ENCODE peak calls at places on chromosomes 11 and 22, in seven cellular contexts. G, T, H, J, U, Z and Q are unnamed samples.
A peak's percentile ranks its signal among the peaks of the same experiment; 100 is the strongest.

GRCh38 chr22:33823552-33823951 is 96.7 kb downstream of the LARGE1 start:
- DNase-seq in G (no peak), T (no peak), H (peak; percentile 45), J (no peak), U (no peak), Z (no peak), Q (peak; percentile 56)

GRCh38 chr11:90639687-90640086 is 416.8 kb upstream of the CHORDC1 start:
- DNase-seq in G (no peak), T (no peak), H (no peak), J (no peak), U (no peak), Z (no peak), Q (no peak)

GRCh38 chr11:62612366-62613274 is at the start of the genes EML3 and ROM1:
- DNase-seq in G (peak; percentile 85), T (peak; percentile 90), H (peak; percentile 63), J (peak; percentile 96), U (peak; percentile 85), Z (peak; percentile 92), Q (peak; percentile 80)

GRCh38 chr11:67250059-67251043 is 15.9 kb upstream of the GRK2 start:
- DNase-seq in G (no peak), T (no peak), H (no peak), J (no peak), U (no peak), Z (no peak), Q (no peak)

GRCh38 chr11:94664336-94664735 is 97.2 kb downstream of the PIWIL4 start:
- DNase-seq in G (no peak), T (no peak), H (no peak), J (no peak), U (no peak), Z (no peak), Q (peak; percentile 35)

GRCh38 chr22:23109441-23109978 is 32.3 kb downstream of the RSPH14 start:
- DNase-seq in G (no peak), T (no peak), H (no peak), J (no peak), U (no peak), Z (no peak), Q (no peak)

GRCh38 chr22:40176921-40177737 is 596 bp upstream of the TNRC6B start:
- DNase-seq in G (no peak), T (peak; percentile 57), H (peak; percentile 71), J (no peak), U (peak; percentile 55), Z (no peak), Q (peak; percentile 63)

GRCh38 chr22:40638261-40638660 is 1.7 kb upstream of the MRTFA start:
- DNase-seq in G (no peak), T (no peak), H (no peak), J (peak; percentile 67), U (no peak), Z (no peak), Q (no peak)

GRCh38 chr11:122642472-122642922 is 13.0 kb upstream of the UBASH3B start:
- DNase-seq in G (no peak), T (no peak), H (peak; percentile 95), J (no peak), U (no peak), Z (no peak), Q (no peak)

GRCh38 chr11:19316434-19316833 is 75.7 kb upstream of the E2F8 start:
- DNase-seq in G (no peak), T (no peak), H (no peak), J (peak; percentile 68), U (no peak), Z (no peak), Q (no peak)

GRCh38 chr11:115455606-115456005 is 48.6 kb downstream of the CADM1 start:
- DNase-seq in G (no peak), T (no peak), H (no peak), J (no peak), U (no peak), Z (no peak), Q (no peak)

GRCh38 chr11:85717360-85717927 is 31.4 kb upstream of the CCDC89 start:
- DNase-seq in G (no peak), T (no peak), H (no peak), J (no peak), U (no peak), Z (no peak), Q (no peak)

GRCh38 chr11:85723088-85723487 is 37.1 kb upstream of the CCDC89 start:
- DNase-seq in G (no peak), T (no peak), H (no peak), J (no peak), U (no peak), Z (no peak), Q (no peak)

GRCh38 chr11:85718126-85718943 is 32.3 kb upstream of the CCDC89 start:
- DNase-seq in G (no peak), T (no peak), H (peak; percentile 28), J (no peak), U (no peak), Z (no peak), Q (no peak)

GRCh38 chr11:85721191-85721590 is 35.2 kb upstream of the CCDC89 start:
- DNase-seq in G (no peak), T (no peak), H (no peak), J (no peak), U (no peak), Z (no peak), Q (no peak)

DNA sequence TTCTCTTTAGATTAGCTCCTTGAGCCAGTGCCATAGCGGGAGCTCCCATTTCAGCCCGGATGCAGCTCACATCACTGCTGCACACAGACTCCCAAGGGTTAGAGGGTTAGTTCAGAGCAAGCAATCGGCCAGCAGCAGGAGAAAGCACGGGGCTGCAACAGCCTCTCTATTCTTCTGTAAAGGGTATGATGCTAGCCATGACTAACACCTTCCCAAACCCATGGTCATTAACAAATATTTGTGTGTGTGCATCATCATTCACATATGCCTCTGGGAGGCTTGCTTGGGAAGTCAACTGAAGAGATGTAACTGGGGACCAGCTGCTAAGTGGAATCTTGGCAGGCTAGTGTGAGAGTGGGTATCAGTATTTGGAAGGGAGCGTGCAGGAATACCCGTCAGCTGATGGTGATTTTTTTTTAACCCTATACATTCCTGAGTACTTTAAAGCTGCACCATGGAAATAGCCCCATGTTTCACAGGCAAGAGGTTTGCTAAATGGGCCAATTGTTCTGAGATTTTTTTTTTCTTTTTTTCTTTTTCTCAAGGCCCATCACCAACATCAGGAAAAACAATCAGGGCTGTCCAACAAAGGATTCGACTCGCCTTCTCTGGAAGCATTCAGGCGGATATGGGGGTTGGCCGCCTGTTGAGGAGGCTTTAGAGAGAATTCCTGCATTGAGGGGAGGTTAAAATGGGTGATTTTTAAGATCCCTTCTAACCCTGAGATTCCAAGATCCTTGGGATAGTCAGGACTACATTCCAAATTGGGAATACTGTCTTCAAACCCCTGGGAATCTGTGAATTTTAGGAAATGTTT is 33.2 kb upstream of the CCDC89 start:
- DNase-seq in G (no peak), T (peak; percentile 21), H (peak; percentile 100), J (peak; percentile 66), U (no peak), Z (no peak), Q (peak; percentile 36)
- H3K4me3 ChIP-seq in G (peak overlapping the region; percentile 53), T (no peak overlapping the region), H (peak overlapping the region; percentile 52), J (peak overlapping the region; percentile 12), U (no peak overlapping the region), Z (peak overlapping the region; percentile 29), Q (peak overlapping the region; percentile 21)

GRCh38 chr22:31730344-31730711 is 19.6 kb downstream of the PRR14L start:
- DNase-seq in G (no peak), T (no peak), H (no peak), J (no peak), U (no peak), Z (no peak), Q (no peak)
- H3K27ac ChIP-seq in G (no peak overlapping the region), T (no peak overlapping the region), H (no peak overlapping the region), J (no peak overlapping the region), U (no peak overlapping the region), Z (no peak overlapping the region), Q (peak overlapping the region; percentile 53)

GRCh38 chr11:118180300-118180703 is 3.9 kb upstream of the SCN2B start:
- DNase-seq in G (no peak), T (no peak), H (no peak), J (peak; percentile 84), U (no peak), Z (no peak), Q (peak; percentile 18)
- H3K4me3 ChIP-seq in G (no peak overlapping the region), T (no peak overlapping the region), H (no peak overlapping the region), J (peak overlapping the region; percentile 29), U (no peak overlapping the region), Z (peak overlapping the region; percentile 27), Q (peak overlapping the region; percentile 35)

GRCh38 chr11:96072592-96072991 is 148.7 kb upstream of the MTMR2 start:
- DNase-seq in G (no peak), T (no peak), H (no peak), J (no peak), U (no peak), Z (no peak), Q (no peak)

GRCh38 chr11:96074551-96075309 is 150.8 kb upstream of the MTMR2 start:
- DNase-seq in G (no peak), T (no peak), H (no peak), J (no peak), U (no peak), Z (no peak), Q (no peak)

GRCh38 chr11:96079691-96080090 is 155.8 kb upstream of the MTMR2 start:
- DNase-seq in G (no peak), T (no peak), H (no peak), J (no peak), U (no peak), Z (no peak), Q (no peak)

GRCh38 chr11:96073536-96073935 is 149.6 kb upstream of the MTMR2 start:
- DNase-seq in G (no peak), T (no peak), H (no peak), J (no peak), U (no peak), Z (no peak), Q (no peak)

DNA sequence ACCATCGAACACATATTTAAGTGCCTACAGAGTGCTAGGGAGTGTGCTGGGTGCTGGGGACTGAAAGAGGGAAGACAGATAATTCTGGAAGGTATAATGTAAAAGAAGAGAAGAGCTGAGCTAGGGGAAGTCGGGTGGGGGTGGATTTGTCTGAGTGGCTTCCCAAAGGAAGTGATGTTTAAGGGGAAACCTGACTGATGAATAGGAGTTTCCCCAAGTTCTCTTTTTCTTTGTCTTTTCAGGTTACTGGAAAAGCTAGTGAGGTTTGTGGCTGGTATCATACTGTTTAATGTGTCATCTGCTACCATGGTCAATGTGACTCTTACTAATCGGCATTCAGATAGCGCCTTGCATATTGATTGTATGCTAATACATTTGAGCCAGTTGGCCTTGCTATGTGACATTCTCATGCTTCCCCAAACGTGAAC is 151.6 kb upstream of the MTMR2 start:
- DNase-seq in G (no peak), T (no peak), H (peak; percentile 23), J (no peak), U (no peak), Z (no peak), Q (no peak)
- H3K27ac ChIP-seq in G (no peak overlapping the region), T (no peak overlapping the region), H (no peak overlapping the region), J (no peak overlapping the region), U (no peak overlapping the region), Z (no peak overlapping the region), Q (no peak overlapping the region)